ENCODE peak calls at places on chromosome 15, in nine cellular contexts. One of them, this sample, is unnamed.

GRCh38 chr15:31254431-31255175 is 72.0 kb upstream of the KLF13 start:
- DNase-seq in GM23338: no peak
- DNase-seq in K562: no peak
- DNase-seq in Panc1: no peak
- DNase-seq in GM12878: no peak
- DNase-seq in HepG2: no peak
- DNase-seq in SK-N-SH: no peak
- DNase-seq in A549: no peak
- DNase-seq in HCT116: no peak
- DNase-seq in this sample: no peak

GRCh38 chr15:70775160-70775559 is 11.8 kb upstream of the UACA start:
- DNase-seq in GM23338: no peak
- DNase-seq in Panc1: no peak
- DNase-seq in A549: peak
- DNase-seq in SK-N-SH: no peak
- DNase-seq in K562: no peak
- DNase-seq in HCT116: no peak
- DNase-seq in GM12878: no peak
- DNase-seq in HepG2: no peak
- DNase-seq in this sample: no peak

GRCh38 chr15:33960160-33960559 is 8.1 kb upstream of the CHRM5 start:
- DNase-seq in Panc1: no peak
- DNase-seq in GM23338: no peak
- DNase-seq in HCT116: no peak
- DNase-seq in K562: no peak
- DNase-seq in HepG2: no peak
- DNase-seq in A549: no peak
- DNase-seq in GM12878: no peak
- DNase-seq in SK-N-SH: no peak
- DNase-seq in this sample: no peak

GRCh38 chr15:55282284-55282833 is 7.3 kb downstream of the RAB27A start:
- DNase-seq in GM12878: no peak
- DNase-seq in SK-N-SH: peak
- DNase-seq in HepG2: no peak
- DNase-seq in GM23338: no peak
- DNase-seq in HCT116: no peak
- DNase-seq in K562: peak
- DNase-seq in Panc1: no peak
- DNase-seq in A549: no peak
- DNase-seq in this sample: peak

GRCh38 chr15:69035205-69035917 is 20.9 kb downstream of the NOX5 start:
- DNase-seq in HCT116: no peak
- DNase-seq in GM23338: peak
- DNase-seq in GM12878: no peak
- DNase-seq in A549: peak
- DNase-seq in Panc1: no peak
- DNase-seq in SK-N-SH: no peak
- DNase-seq in K562: peak
- DNase-seq in HepG2: peak
- DNase-seq in this sample: peak

GRCh38 chr15:98815207-98815606 is 166.9 kb downstream of the IGF1R start:
- DNase-seq in K562: no peak
- DNase-seq in Panc1: no peak
- DNase-seq in A549: no peak
- DNase-seq in SK-N-SH: no peak
- DNase-seq in GM12878: no peak
- DNase-seq in GM23338: no peak
- DNase-seq in HCT116: no peak
- DNase-seq in HepG2: peak
- DNase-seq in this sample: no peak

GRCh38 chr15:90650956-90651689 is 66.0 kb upstream of the BLM start:
- DNase-seq in GM23338: no peak
- DNase-seq in HepG2: no peak
- DNase-seq in GM12878: no peak
- DNase-seq in Panc1: no peak
- DNase-seq in A549: no peak
- DNase-seq in SK-N-SH: no peak
- DNase-seq in HCT116: no peak
- DNase-seq in K562: no peak
- DNase-seq in this sample: no peak

GRCh38 chr15:75200765-75201608 is 695 bp upstream of the C15orf39 start:
- DNase-seq in K562: peak
- DNase-seq in GM12878: no peak
- DNase-seq in HCT116: peak
- DNase-seq in HepG2: peak
- DNase-seq in A549: no peak
- DNase-seq in SK-N-SH: no peak
- DNase-seq in Panc1: no peak
- DNase-seq in GM23338: peak
- DNase-seq in this sample: peak

GRCh38 chr15:99614749-99615288 is 49.0 kb downstream of the MEF2A start:
- DNase-seq in SK-N-SH: no peak
- DNase-seq in GM23338: no peak
- DNase-seq in HepG2: no peak
- DNase-seq in Panc1: no peak
- DNase-seq in GM12878: no peak
- DNase-seq in HCT116: no peak
- DNase-seq in A549: no peak
- DNase-seq in K562: no peak
- DNase-seq in this sample: peak

GRCh38 chr15:52037889-52038505 is 19.0 kb downstream of the MAPK6 start:
- DNase-seq in A549: no peak
- DNase-seq in K562: no peak
- DNase-seq in Panc1: no peak
- DNase-seq in GM12878: no peak
- DNase-seq in HepG2: no peak
- DNase-seq in SK-N-SH: no peak
- DNase-seq in GM23338: no peak
- DNase-seq in HCT116: no peak
- DNase-seq in this sample: no peak

GRCh38 chr15:40115670-40116093 is 7.0 kb upstream of the BMF start:
- DNase-seq in SK-N-SH: no peak
- DNase-seq in A549: no peak
- DNase-seq in HepG2: peak
- DNase-seq in GM23338: peak
- DNase-seq in HCT116: no peak
- DNase-seq in Panc1: no peak
- DNase-seq in K562: no peak
- DNase-seq in GM12878: peak
- DNase-seq in this sample: peak

GRCh38 chr15:73982251-73982962 is 9.7 kb downstream of the STOML1 start:
- DNase-seq in K562: no peak
- DNase-seq in HepG2: no peak
- DNase-seq in HCT116: no peak
- DNase-seq in Panc1: no peak
- DNase-seq in GM12878: no peak
- DNase-seq in SK-N-SH: no peak
- DNase-seq in GM23338: no peak
- DNase-seq in A549: no peak
- DNase-seq in this sample: peak

GRCh38 chr15:60591491-60592385 is 112.8 kb upstream of the ICE2 start:
- DNase-seq in K562: no peak
- DNase-seq in SK-N-SH: peak
- DNase-seq in HepG2: no peak
- DNase-seq in Panc1: no peak
- DNase-seq in GM12878: no peak
- DNase-seq in A549: peak
- DNase-seq in HCT116: no peak
- DNase-seq in GM23338: peak
- DNase-seq in this sample: no peak

GRCh38 chr15:78044407-78045155 is 32.9 kb downstream of the TBC1D2B start:
- DNase-seq in Panc1: no peak
- DNase-seq in SK-N-SH: no peak
- DNase-seq in K562: no peak
- DNase-seq in HCT116: no peak
- DNase-seq in GM23338: no peak
- DNase-seq in GM12878: no peak
- DNase-seq in HepG2: no peak
- DNase-seq in A549: no peak
- DNase-seq in this sample: peak

GRCh38 chr15:58407366-58407765 is 24.4 kb upstream of the LIPC start:
- DNase-seq in A549: no peak
- DNase-seq in HCT116: no peak
- DNase-seq in GM23338: no peak
- DNase-seq in K562: no peak
- DNase-seq in SK-N-SH: no peak
- DNase-seq in HepG2: no peak
- DNase-seq in GM12878: no peak
- DNase-seq in Panc1: no peak
- DNase-seq in this sample: no peak
- TF ChIP-seq REST in A549: no peak
- TF ChIP-seq REST in HCT116: no peak
- TF ChIP-seq REST in GM23338: no peak
- TF ChIP-seq REST in K562: no peak
- TF ChIP-seq REST in SK-N-SH: no peak
- TF ChIP-seq REST in HepG2: no peak
- TF ChIP-seq REST in GM12878: no peak
- TF ChIP-seq REST in Panc1: no peak
- TF ChIP-seq REST in this sample: no peak

GRCh38 chr15:94403246-94403824 is 172.0 kb downstream of the MCTP2 start:
- DNase-seq in SK-N-SH: no peak
- DNase-seq in GM12878: no peak
- DNase-seq in A549: no peak
- DNase-seq in HCT116: no peak
- DNase-seq in Panc1: no peak
- DNase-seq in GM23338: no peak
- DNase-seq in HepG2: no peak
- DNase-seq in K562: no peak
- DNase-seq in this sample: no peak
- TF ChIP-seq CTCF in SK-N-SH: no peak
- TF ChIP-seq CTCF in GM12878: no peak
- TF ChIP-seq CTCF in A549: no peak
- TF ChIP-seq CTCF in HCT116: no peak
- TF ChIP-seq CTCF in Panc1: no peak
- TF ChIP-seq CTCF in GM23338: no peak
- TF ChIP-seq CTCF in HepG2: no peak
- TF ChIP-seq CTCF in K562: no peak
- TF ChIP-seq CTCF in this sample: no peak

DNA sequence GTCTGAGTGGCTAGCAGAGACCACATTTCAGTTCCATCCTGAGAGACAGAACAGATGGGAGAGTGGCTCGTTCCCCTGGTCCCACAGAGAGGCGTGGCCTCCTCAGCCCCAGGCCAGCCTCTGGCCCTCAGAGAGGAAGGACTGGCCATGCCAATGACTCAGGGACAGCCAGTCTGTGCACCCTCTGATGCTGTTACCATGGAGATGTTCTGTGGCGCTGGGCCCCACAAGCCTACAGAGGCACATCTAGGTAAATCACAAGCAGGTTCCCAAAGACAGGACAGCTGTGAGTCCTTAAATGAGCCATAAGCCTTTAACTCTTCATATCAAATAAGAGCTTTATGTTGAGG is 40.8 kb downstream of the WHAMM start:
- DNase-seq in HCT116: no peak
- DNase-seq in HepG2: no peak
- DNase-seq in Panc1: no peak
- DNase-seq in K562: peak
- DNase-seq in SK-N-SH: peak
- DNase-seq in GM23338: peak
- DNase-seq in A549: no peak
- DNase-seq in GM12878: no peak
- DNase-seq in this sample: no peak
- H3K27ac ChIP-seq in HCT116: peak
- H3K27ac ChIP-seq in HepG2: no peak
- H3K27ac ChIP-seq in Panc1: no peak
- H3K27ac ChIP-seq in K562: peak
- H3K27ac ChIP-seq in SK-N-SH: peak
- H3K27ac ChIP-seq in GM23338: no peak
- H3K27ac ChIP-seq in A549: no peak
- H3K27ac ChIP-seq in GM12878: no peak
- H3K27ac ChIP-seq in this sample: no peak

DNA sequence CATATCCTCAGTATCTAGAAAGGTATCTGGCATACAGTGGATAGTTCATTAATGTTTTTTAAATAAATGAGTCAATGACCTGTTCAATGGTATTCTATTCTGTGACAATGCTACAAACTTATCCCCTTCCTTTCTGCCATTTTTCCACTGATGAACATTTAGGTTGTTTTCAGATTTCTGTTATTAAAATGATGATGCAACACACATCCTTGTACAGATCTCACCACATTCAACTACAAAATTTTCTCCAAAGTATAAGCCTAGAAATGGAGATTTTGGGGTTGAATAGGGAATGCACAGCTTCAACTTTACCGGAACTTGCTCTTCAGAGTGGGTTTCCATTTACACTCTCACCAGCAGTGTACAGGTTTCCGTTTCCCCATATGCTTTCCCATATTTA is 210.2 kb downstream of the ISL2 start:
- DNase-seq in K562: no peak
- DNase-seq in A549: no peak
- DNase-seq in SK-N-SH: no peak
- DNase-seq in HepG2: no peak
- DNase-seq in Panc1: no peak
- DNase-seq in GM23338: no peak
- DNase-seq in GM12878: no peak
- DNase-seq in HCT116: no peak
- DNase-seq in this sample: no peak
- TF ChIP-seq REST in K562: no peak
- TF ChIP-seq REST in A549: no peak
- TF ChIP-seq REST in SK-N-SH: no peak
- TF ChIP-seq REST in HepG2: no peak
- TF ChIP-seq REST in Panc1: no peak
- TF ChIP-seq REST in GM23338: no peak
- TF ChIP-seq REST in GM12878: no peak
- TF ChIP-seq REST in HCT116: no peak
- TF ChIP-seq REST in this sample: no peak

DNA sequence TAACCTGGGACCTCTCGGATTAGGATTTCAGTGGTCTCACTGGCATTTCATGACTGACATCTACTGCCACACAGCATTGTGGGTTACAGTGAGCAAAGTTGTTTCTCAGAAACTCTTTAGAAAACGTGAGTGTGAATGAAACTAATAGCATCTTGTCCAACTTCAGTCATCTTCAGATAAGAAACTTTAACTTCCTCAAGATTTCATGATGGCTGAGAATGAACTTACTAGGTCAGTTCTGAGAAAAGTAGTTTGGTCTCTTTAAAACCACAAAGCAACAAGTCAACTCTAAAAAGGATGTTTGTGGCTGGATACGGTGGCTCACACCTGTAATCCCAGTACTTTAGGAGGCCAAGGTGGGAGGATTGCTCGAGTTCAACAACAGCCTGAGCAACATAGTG is 14.2 kb upstream of the HOMER2 start:
- DNase-seq in GM23338: no peak
- DNase-seq in HCT116: no peak
- DNase-seq in SK-N-SH: no peak
- DNase-seq in GM12878: peak
- DNase-seq in HepG2: no peak
- DNase-seq in K562: no peak
- DNase-seq in A549: no peak
- DNase-seq in Panc1: no peak
- DNase-seq in this sample: no peak
- TF ChIP-seq CTCF in GM23338: no peak
- TF ChIP-seq CTCF in HCT116: no peak
- TF ChIP-seq CTCF in SK-N-SH: no peak
- TF ChIP-seq CTCF in GM12878: no peak
- TF ChIP-seq CTCF in HepG2: no peak
- TF ChIP-seq CTCF in K562: no peak
- TF ChIP-seq CTCF in A549: no peak
- TF ChIP-seq CTCF in Panc1: no peak
- TF ChIP-seq CTCF in this sample: no peak